ENCODE peak calls at places on chromosomes 7 and 10, in seven cellular contexts. T is right lobe of liver; L is non-pigmented ciliary epithelial cell; B is GM23248; Z is activated CD4-positive, alpha-beta T cell treated with anti-CD3 and anti-CD28 coated beads for 48 hours; V is suprapubic skin; O is CD4-positive, alpha-beta T cell. M is an unnamed sample.

GRCh38 chr7:158572000-158572828 is 15.4 kb downstream of the PTPRN2 start:
- DNase-seq in O (no peak), Z (no peak), B (no peak), L (no peak), T (no peak), V (no peak), M (no peak)

GRCh38 chr10:45557275-45557905 is 115.2 kb downstream of the ZFAND4 start:
- DNase-seq in B (no peak), L (no peak), T (no peak), Z (peak; percentile 7), V (no peak), O (no peak), M (no peak)

GRCh38 chr7:34057136-34057535 is 151.8 kb downstream of the BMPER start:
- DNase-seq in O (no peak), V (no peak), T (no peak), L (no peak), Z (no peak), B (no peak), M (no peak)

GRCh38 chr7:151669762-151670161 is 150.1 kb upstream of the RHEB start:
- DNase-seq in T (no peak), O (no peak), L (no peak), B (no peak), V (no peak), Z (no peak), M (no peak)

GRCh38 chr7:112383671-112384417 is 66.4 kb upstream of the IFRD1 start:
- DNase-seq in Z (no peak), L (no peak), B (peak; percentile 28), O (no peak), T (no peak), V (no peak), M (no peak)

GRCh38 chr10:47025540-47026300 is 114.5 kb downstream of the PTPN20 start:
- DNase-seq in O (no peak), Z (no peak), T (peak; percentile 6), L (no peak), V (peak; percentile 58), B (peak; percentile 94), M (no peak)

GRCh38 chr7:42227931-42228591 is 8.9 kb downstream of the GLI3 start:
- DNase-seq in V (peak; percentile 71), Z (peak; percentile 11), T (no peak), B (peak; percentile 79), O (no peak), L (no peak), M (no peak)

GRCh38 chr7:44189286-44189992 is at the start of gene GCK:
- DNase-seq in B (no peak), L (no peak), O (no peak), T (no peak), Z (no peak), V (no peak), M (no peak)

GRCh38 chr7:23474098-23474828 is 4.0 kb upstream of the IGF2BP3 start:
- DNase-seq in Z (peak; percentile 93), B (peak; percentile 99), L (peak; percentile 76), V (peak; percentile 85), O (no peak), T (peak; percentile 84), M (peak; percentile 35)